ENCODE peak calls at places on chromosomes 4 and X, in four cellular contexts. X is GM23338, G is HCT116, Z is SK-N-SH. L is an unnamed sample.

GRCh38 chrX:123859409-123859827 is 435 bp upstream of the XIAP start:
- DNase-seq in X (peak), G (no peak), Z (peak), L (no peak)

GRCh38 chr4:17763931-17764330 is 17.5 kb downstream of the FAM184B start:
- DNase-seq in Z (peak), G (no peak), X (no peak), L (no peak)

GRCh38 chr4:15489551-15489950 is 19.9 kb downstream of the CC2D2A start:
- DNase-seq in X (no peak), Z (no peak), G (no peak), L (no peak)

GRCh38 chrX:78321809-78322208 is 5.6 kb downstream of the CYSLTR1 start:
- DNase-seq in X (no peak), Z (no peak), G (no peak), L (peak)

GRCh38 chr4:186644737-186645261 is 78.9 kb downstream of the FAT1 start:
- DNase-seq in G (no peak), Z (no peak), X (no peak), L (no peak)

GRCh38 chrX:41932885-41933284 is 9.5 kb upstream of the CASK start:
- DNase-seq in G (no peak), X (no peak), Z (no peak), L (no peak)

GRCh38 chrX:87337267-87337666 is 180.3 kb upstream of the KLHL4 start:
- DNase-seq in Z (no peak), G (no peak), X (peak), L (no peak)

GRCh38 chr4:24219171-24219570 is 329.3 kb upstream of the PPARGC1A start:
- DNase-seq in X (no peak), G (no peak), Z (no peak), L (no peak)

GRCh38 chr4:148831945-148832344 is 389.7 kb upstream of the NR3C2 start:
- DNase-seq in Z (no peak), X (no peak), G (peak), L (no peak)

GRCh38 chrX:20974326-20974725 is 399.9 kb upstream of the CNKSR2 start:
- DNase-seq in G (no peak), Z (no peak), X (no peak), L (no peak)

GRCh38 chr4:173057906-173058305 is 110.7 kb upstream of the GALNT7 start:
- DNase-seq in X (no peak), Z (no peak), G (no peak), L (no peak)

GRCh38 chr4:36348403-36348938 is 67.1 kb downstream of the DTHD1 start:
- DNase-seq in G (no peak), Z (no peak), X (no peak), L (no peak)

GRCh38 chrX:40922307-40922706 is 162.9 kb upstream of the USP9X start:
- DNase-seq in X (peak), G (peak), Z (peak), L (peak)

GRCh38 chr4:117996891-117997290 is 37.4 kb upstream of the NDST3 start:
- DNase-seq in X (no peak), Z (no peak), G (no peak), L (no peak)

GRCh38 chr4:8547108-8547911 is 32.9 kb upstream of the GPR78 start:
- DNase-seq in G (peak), X (peak), Z (peak), L (no peak)

GRCh38 chr4:8188743-8189550 is 10.1 kb upstream of the SH3TC1 start:
- DNase-seq in X (no peak), Z (no peak), G (no peak), L (no peak)

GRCh38 chrX:122094611-122095010 is 1047.2 kb downstream of the GLUD2 start:
- DNase-seq in G (no peak), Z (no peak), X (no peak), L (no peak)

GRCh38 chr4:31097999-31098398 is 377.8 kb downstream of the PCDH7 start:
- DNase-seq in Z (no peak), X (no peak), G (no peak), L (no peak)

GRCh38 chr4:164204434-164204833 is 549.5 kb upstream of the SMIM31 start:
- DNase-seq in G (peak), X (peak), Z (no peak), L (no peak)

GRCh38 chr4:54100607-54101189 is 735 bp downstream of the GSX2 start:
- DNase-seq in X (peak), G (no peak), Z (peak), L (no peak)

GRCh38 chrX:155094468-155095061 is 23.3 kb downstream of the BRCC3 start:
- DNase-seq in Z (peak), X (peak), G (no peak), L (no peak)

GRCh38 chr4:39118034-39118658 is 56.1 kb downstream of the KLHL5 start:
- DNase-seq in X (no peak), G (no peak), Z (no peak), L (no peak)

GRCh38 chrX:51641421-51642021 is 22.8 kb upstream of the CENPVL3 start:
- DNase-seq in X (peak), G (peak), Z (peak), L (no peak)

GRCh38 chr4:80732010-80732409 is 298.5 kb upstream of the BMP3 start:
- DNase-seq in Z (no peak), X (no peak), G (no peak), L (no peak)

GRCh38 chr4:132218406-132218805 is 930.7 kb upstream of the PCDH10 start:
- DNase-seq in Z (no peak), X (no peak), G (no peak), L (no peak)

GRCh38 chr4:32569844-32570243 is 1849.7 kb downstream of the PCDH7 start:
- DNase-seq in X (no peak), G (no peak), Z (no peak), L (peak)

GRCh38 chr4:52265781-52266525 is 214.8 kb downstream of the SPATA18 start:
- DNase-seq in X (no peak), Z (no peak), G (no peak), L (no peak)

GRCh38 chrX:17713288-17713687 is 24.0 kb upstream of the SCML1 start:
- DNase-seq in G (no peak), Z (no peak), X (no peak), L (no peak)

GRCh38 chr4:98524271-98524670 is 134.1 kb downstream of the TSPAN5 start:
- DNase-seq in Z (no peak), X (no peak), G (no peak), L (no peak)
- H3K27ac ChIP-seq in Z (peak), X (no peak), G (no peak), L (no peak)

GRCh38 chr4:75630932-75631320 is 598 bp upstream of the CDKL2 start:
- DNase-seq in X (no peak), G (no peak), Z (no peak), L (no peak)
- H3K4me3 ChIP-seq in X (peak), G (peak), Z (peak), L (no peak)

DNA sequence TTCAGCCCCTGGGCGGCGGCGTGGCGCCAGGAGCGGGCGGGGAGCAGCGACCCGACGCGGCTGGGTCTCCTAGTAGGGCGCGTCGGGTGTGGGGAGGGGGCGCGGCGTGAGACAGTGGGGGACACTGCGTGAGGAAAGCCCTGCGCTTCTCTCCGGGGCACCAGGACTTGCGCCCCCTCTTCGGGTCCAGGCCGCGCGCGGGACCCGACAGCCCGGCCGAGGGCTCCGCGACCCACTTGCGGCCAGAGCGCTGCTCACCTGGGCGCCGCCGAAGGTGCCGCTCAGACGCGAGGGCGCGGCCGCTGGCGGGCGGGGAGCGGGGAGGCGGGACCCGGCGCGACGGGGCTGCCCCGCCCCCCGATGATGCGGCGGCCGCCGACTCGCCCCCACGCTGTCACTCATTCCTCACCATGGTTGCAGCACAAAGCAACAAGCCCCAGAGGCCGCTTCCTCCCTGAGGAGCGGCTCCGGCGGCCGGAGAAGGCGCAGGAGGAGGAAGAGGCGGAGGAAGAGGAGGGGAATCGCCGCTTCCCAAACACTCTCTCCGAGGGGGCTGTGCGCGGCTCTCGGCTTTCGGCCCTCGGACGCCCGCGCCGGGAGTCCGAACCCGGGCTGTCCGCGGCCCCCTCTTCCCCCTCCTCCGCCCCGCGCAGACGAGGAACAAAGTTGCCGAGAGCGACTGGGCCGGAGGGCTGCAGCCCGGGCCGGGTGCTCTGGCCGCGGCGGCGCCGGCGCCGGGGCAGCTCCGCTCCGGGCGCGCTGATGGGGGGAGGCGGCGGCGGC is at the start of gene RAPGEF2:
- DNase-seq in G (peak), Z (peak), X (peak), L (peak)
- TF ChIP-seq REST in G (no peak), Z (no peak), X (no peak), L (no peak)

GRCh38 chr4:95541094-95541493 is 7.7 kb downstream of the UNC5C start:
- DNase-seq in X (no peak), Z (no peak), G (no peak), L (no peak)
- H3K27ac ChIP-seq in X (no peak), Z (peak), G (no peak), L (no peak)

L was measured in HL-60.